ENCODE peak calls at places on chromosomes 3 and 15, in seven cellular contexts. V is esophagus muscularis mucosa, N is ovary, K is GM12891, S is adrenal gland, E is right lobe of liver, P is gastrocnemius medialis. Z is an unnamed sample.

GRCh38 chr15:53716909-53717878 is 42.3 kb downstream of the WDR72 start:
- DNase-seq in P (no peak), E (no peak), S (no peak), K (no peak), V (no peak), N (no peak), Z (no peak)

GRCh38 chr15:83379574-83379973 is 67.6 kb upstream of the SH3GL3 start:
- DNase-seq in K (no peak), S (no peak), E (no peak), V (no peak), P (no peak), N (no peak), Z (no peak)

GRCh38 chr15:41276821-41277220 is 45.8 kb downstream of the CHP1 start:
- DNase-seq in K (no peak), P (no peak), V (no peak), E (no peak), S (no peak), N (no peak), Z (no peak)

GRCh38 chr15:77853910-77854309 is 221.2 kb upstream of the LINGO1 start:
- DNase-seq in E (peak), N (no peak), S (no peak), P (no peak), K (no peak), V (no peak), Z (no peak)

GRCh38 chr3:190697901-190698300 is 164.6 kb downstream of the GMNC start:
- DNase-seq in N (no peak), E (no peak), K (no peak), S (no peak), P (no peak), V (no peak), Z (no peak)

GRCh38 chr15:80389370-80389769 is 14.8 kb upstream of the ARNT2 start:
- DNase-seq in V (no peak), E (no peak), S (no peak), K (no peak), P (no peak), N (no peak), Z (no peak)

GRCh38 chr15:49035825-49036224 is 10.4 kb downstream of the SECISBP2L start:
- DNase-seq in N (no peak), E (no peak), S (no peak), P (no peak), V (no peak), K (no peak), Z (no peak)

GRCh38 chr15:79283252-79284048 is 928 bp downstream of the ANKRD34C start:
- DNase-seq in N (no peak), K (peak), E (peak), V (no peak), S (peak), P (no peak), Z (no peak)

GRCh38 chr15:90479656-90480055 is 50.1 kb upstream of the CRTC3 start:
- DNase-seq in S (no peak), P (no peak), N (no peak), K (no peak), E (no peak), V (no peak), Z (peak)

GRCh38 chr15:83837946-83838571 is 184.1 kb downstream of the ADAMTSL3 start:
- DNase-seq in K (no peak), P (no peak), N (peak), V (no peak), E (peak), S (peak), Z (no peak)

GRCh38 chr3:180359381-180360279 is 242.3 kb upstream of the TTC14 start:
- DNase-seq in S (no peak), P (no peak), V (no peak), N (no peak), E (no peak), K (no peak), Z (no peak)

GRCh38 chr15:73578036-73578435 is 55.2 kb downstream of the NPTN start:
- DNase-seq in N (no peak), S (no peak), E (no peak), V (no peak), P (no peak), K (no peak), Z (no peak)

GRCh38 chr15:33310481-33311311 is at the start of gene RYR3:
- DNase-seq in S (no peak), E (no peak), N (no peak), P (peak), K (no peak), V (peak), Z (no peak)

GRCh38 chr15:60152386-60152785 is 148.3 kb downstream of the FOXB1 start:
- DNase-seq in E (no peak), N (no peak), S (no peak), V (no peak), K (no peak), P (no peak), Z (no peak)

GRCh38 chr15:85403745-85404144 is 23.3 kb downstream of the AKAP13 start:
- DNase-seq in E (no peak), N (no peak), K (no peak), S (no peak), P (peak), V (no peak), Z (no peak)

GRCh38 chr3:55128201-55128870 is 200.5 kb upstream of the LRTM1 start:
- DNase-seq in S (no peak), E (no peak), K (no peak), P (no peak), N (no peak), V (no peak), Z (no peak)

GRCh38 chr15:38430106-38430760 is 23.7 kb upstream of the FAM98B start:
- DNase-seq in E (no peak), P (no peak), V (no peak), K (no peak), S (no peak), N (no peak), Z (no peak)

GRCh38 chr3:30548605-30549004 is 57.8 kb upstream of the TGFBR2 start:
- DNase-seq in V (no peak), E (no peak), K (no peak), P (no peak), N (no peak), S (no peak), Z (no peak)

GRCh38 chr3:179961081-179962078 is 75.4 kb downstream of the PEX5L start:
- DNase-seq in N (no peak), V (no peak), K (no peak), P (no peak), S (no peak), E (no peak), Z (no peak)

GRCh38 chr15:75721923-75722870 is 9.5 kb upstream of the CSPG4 start:
- DNase-seq in N (no peak), P (peak), V (no peak), E (peak), S (no peak), K (no peak), Z (no peak)

GRCh38 chr3:47525617-47526016 is 12.1 kb upstream of the ELP6 start:
- DNase-seq in K (no peak), S (no peak), E (no peak), N (no peak), V (no peak), P (no peak), Z (no peak)

GRCh38 chr3:177358085-177358967 is 161.0 kb upstream of the TBL1XR1 start:
- DNase-seq in S (peak), E (peak), V (no peak), N (peak), K (peak), P (peak), Z (peak)

GRCh38 chr15:78358114-78358513 is 18.0 kb downstream of the CRABP1 start:
- DNase-seq in V (no peak), N (no peak), P (no peak), K (no peak), E (no peak), S (no peak), Z (no peak)

GRCh38 chr3:22366781-22367180 is 615.8 kb upstream of the ZNF385D start:
- DNase-seq in P (no peak), V (no peak), S (no peak), K (no peak), E (no peak), N (no peak), Z (no peak)

GRCh38 chr3:197394464-197395321 is 96.3 kb upstream of the DLG1 start:
- DNase-seq in K (no peak), V (no peak), N (peak), P (no peak), E (no peak), S (no peak), Z (peak)
- TF ChIP-seq POLR2A in K (no peak), V (no peak), N (no peak), P (no peak), E (no peak), S (no peak), Z (no peak)

GRCh38 chr3:128153156-128154011 is at the start of gene EEFSEC:
- DNase-seq in S (peak), P (peak), E (peak), V (peak), K (peak), N (peak), Z (peak)
- TF ChIP-seq POLR2A in S (no peak), P (peak), E (peak), V (peak), K (peak), N (peak), Z (no peak)

GRCh38 chr3:135059580-135059979 is 264.5 kb downstream of the EPHB1 start:
- DNase-seq in P (no peak), K (no peak), E (no peak), V (peak), S (no peak), N (no peak), Z (no peak)

GRCh38 chr3:135056733-135057310 is 261.8 kb downstream of the EPHB1 start:
- DNase-seq in V (peak), P (no peak), E (no peak), S (no peak), N (no peak), K (no peak), Z (no peak)

GRCh38 chr3:135055449-135055848 is 260.4 kb downstream of the EPHB1 start:
- DNase-seq in K (no peak), V (peak), E (no peak), P (no peak), S (no peak), N (no peak), Z (no peak)

GRCh38 chr3:135056084-135056730 is 261.1 kb downstream of the EPHB1 start:
- DNase-seq in V (peak), K (no peak), P (no peak), N (no peak), E (no peak), S (no peak), Z (no peak)

GRCh38 chr3:135057996-135058395 is 262.9 kb downstream of the EPHB1 start:
- DNase-seq in K (no peak), S (no peak), N (no peak), P (no peak), V (no peak), E (no peak), Z (no peak)
- TF ChIP-seq POLR2A in K (no peak), S (no peak), N (no peak), P (no peak), V (no peak), E (no peak), Z (no peak)

GRCh38 chr3:125140817-125141595 is 71.5 kb downstream of the SLC12A8 start:
- DNase-seq in E (no peak), K (no peak), V (no peak), N (no peak), P (no peak), S (no peak), Z (no peak)
- TF ChIP-seq POLR2A in E (no peak), K (no peak), V (no peak), N (no peak), P (no peak), S (no peak), Z (no peak)

GRCh38 chr3:16883726-16884083 is 1.1 kb upstream of the PLCL2 start:
- DNase-seq in N (no peak), K (no peak), S (no peak), E (no peak), V (no peak), P (no peak), Z (no peak)

GRCh38 chr3:16884084-16884747 is 539 bp upstream of the PLCL2 start:
- DNase-seq in N (peak), V (no peak), K (peak), E (peak), S (peak), P (peak), Z (no peak)

GRCh38 chr3:16885588-16885903 is 791 bp downstream of the PLCL2 start:
- DNase-seq in P (peak), K (no peak), N (no peak), V (no peak), E (no peak), S (no peak), Z (no peak)

GRCh38 chr3:16885948-16886683 is 1.4 kb downstream of the PLCL2 start:
- DNase-seq in K (no peak), E (no peak), P (no peak), V (no peak), N (no peak), S (no peak), Z (no peak)

DNA sequence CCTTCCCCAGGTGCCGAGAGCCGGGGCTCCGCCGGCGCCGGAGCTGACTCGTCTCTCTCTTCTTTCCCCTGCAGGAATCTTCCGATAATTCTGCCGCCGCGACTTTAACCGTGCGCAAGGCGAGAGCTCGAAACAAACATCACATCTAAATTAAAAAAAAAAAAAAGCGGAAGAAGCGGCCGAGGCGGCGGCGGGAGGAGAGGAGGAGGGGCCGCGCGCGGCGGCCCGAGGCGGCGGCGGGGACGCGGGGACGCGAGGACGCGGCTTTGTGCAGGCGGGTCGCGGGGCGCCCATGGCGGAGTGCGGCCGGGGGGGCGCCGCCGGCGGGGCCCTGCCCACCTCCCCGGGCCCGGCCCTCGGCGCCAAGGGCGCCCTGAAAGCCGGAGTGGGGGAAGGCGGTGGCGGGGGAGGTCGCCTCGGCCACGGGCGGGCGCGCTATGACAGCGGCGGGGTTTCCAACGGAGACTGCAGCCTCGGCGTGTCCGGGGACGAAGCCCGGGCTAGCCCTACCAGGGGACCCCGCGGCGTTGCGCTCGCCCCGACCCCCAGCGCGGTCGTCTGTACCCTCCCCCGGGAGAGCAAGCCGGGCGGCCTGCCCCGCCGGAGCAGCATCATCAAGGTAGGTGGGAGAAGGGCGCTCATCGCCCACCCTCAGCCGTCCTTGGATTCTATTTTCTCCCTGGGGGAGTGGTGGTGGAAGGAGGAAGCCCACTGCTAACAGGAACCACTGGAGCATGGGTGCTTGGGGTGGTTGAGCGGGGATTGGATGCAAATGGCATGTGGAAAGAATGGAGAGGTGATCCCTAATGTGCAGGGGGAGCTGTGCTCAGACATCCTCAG is at the start of gene PLCL2:
- DNase-seq in E (peak), N (peak), P (no peak), S (peak), K (peak), V (no peak), Z (no peak)
- TF ChIP-seq POLR2A in E (peak), N (no peak), P (peak), S (no peak), K (no peak), V (no peak), Z (no peak)

GRCh38 chr15:100373037-100373896 is 31.5 kb upstream of the ADAMTS17 start:
- DNase-seq in K (no peak), P (no peak), E (no peak), V (no peak), S (no peak), N (no peak), Z (no peak)
- TF ChIP-seq POLR2A in K (no peak), P (no peak), E (peak), V (no peak), S (no peak), N (no peak), Z (no peak)

GRCh38 chr15:55589297-55589696 is 1.2 kb upstream of the PYGO1 start:
- DNase-seq in P (no peak), S (no peak), N (no peak), E (no peak), V (no peak), K (no peak), Z (no peak)

GRCh38 chr15:55588070-55588817 is at the start of gene PYGO1:
- DNase-seq in V (no peak), S (peak), P (peak), E (no peak), N (peak), K (peak), Z (no peak)

GRCh38 chr15:55588818-55589122 is 625 bp upstream of the PYGO1 start:
- DNase-seq in K (no peak), E (no peak), S (no peak), P (no peak), N (no peak), V (no peak), Z (no peak)

GRCh38 chr15:55586808-55587207 is 1.3 kb downstream of the PYGO1 start:
- DNase-seq in N (no peak), V (no peak), K (no peak), E (no peak), P (no peak), S (no peak), Z (no peak)

GRCh38 chr15:55587321-55588069 is 650 bp downstream of the PYGO1 start:
- DNase-seq in N (peak), K (peak), P (no peak), S (peak), E (no peak), V (no peak), Z (no peak)
- TF ChIP-seq POLR2A in N (no peak), K (no peak), P (no peak), S (no peak), E (no peak), V (no peak), Z (no peak)

Z was measured in breast epithelium.